ENCODE peak calls at places on chromosomes 4 and X, in five cellular contexts. Q is HCT116, J is choroid plexus epithelial cell, K is endodermal cell, E is RWPE1. H is an unnamed sample.

GRCh38 chrX:19760345-19760744 is 127.1 kb downstream of the SH3KBP1 start:
- DNase-seq in Q (no peak), J (no peak), K (no peak), E (no peak), H (no peak)

GRCh38 chrX:109760922-109761250 is 27.8 kb upstream of the ACSL4 start:
- DNase-seq in Q (no peak), J (no peak), K (no peak), E (no peak), H (no peak)

GRCh38 chr4:929096-929765 is 2.9 kb downstream of the GAK start:
- DNase-seq in Q (no peak), J (no peak), K (peak; percentile 24), E (no peak), H (no peak)

GRCh38 chr4:150821641-150822040 is 193.4 kb downstream of the LRBA start:
- DNase-seq in Q (no peak), J (no peak), K (no peak), E (no peak), H (no peak)

GRCh38 chr4:28842271-28842670 is 1877.9 kb upstream of the PCDH7 start:
- DNase-seq in Q (no peak), J (no peak), K (no peak), E (no peak), H (no peak)

GRCh38 chrX:148316446-148316845 is 184.0 kb upstream of the AFF2 start:
- DNase-seq in Q (no peak), J (no peak), K (no peak), E (no peak), H (no peak)

GRCh38 chr4:106854970-106855369 is 181.1 kb downstream of the DKK2 start:
- DNase-seq in Q (no peak), J (peak; percentile 35), K (no peak), E (no peak), H (no peak)

GRCh38 chr4:665381-665750 is 8.7 kb downstream of the ATP5ME start:
- DNase-seq in Q (no peak), J (no peak), K (peak; percentile 37), E (no peak), H (no peak)

GRCh38 chr4:89000844-89001360 is 56.1 kb downstream of the FAM13A start:
- DNase-seq in Q (no peak), J (peak; percentile 78), K (no peak), E (peak; percentile 51), H (peak; percentile 16)

GRCh38 chrX:134369576-134369975 is 90.4 kb upstream of the HPRT1 start:
- DNase-seq in Q (no peak), J (no peak), K (no peak), E (no peak), H (no peak)

GRCh38 chr4:105198541-105198940 is 51.9 kb downstream of the TET2 start:
- DNase-seq in Q (no peak), J (peak; percentile 20), K (no peak), E (no peak), H (no peak)

GRCh38 chr4:105197777-105198176 is 51.1 kb downstream of the TET2 start:
- DNase-seq in Q (no peak), J (peak; percentile 34), K (no peak), E (no peak), H (no peak)

GRCh38 chr4:105194328-105195231 is 47.9 kb downstream of the TET2 start:
- DNase-seq in Q (no peak), J (peak; percentile 69), K (no peak), E (no peak), H (no peak)

GRCh38 chr4:105192910-105193309 is 46.2 kb downstream of the TET2 start:
- DNase-seq in Q (no peak), J (no peak), K (no peak), E (no peak), H (no peak)

DNA sequence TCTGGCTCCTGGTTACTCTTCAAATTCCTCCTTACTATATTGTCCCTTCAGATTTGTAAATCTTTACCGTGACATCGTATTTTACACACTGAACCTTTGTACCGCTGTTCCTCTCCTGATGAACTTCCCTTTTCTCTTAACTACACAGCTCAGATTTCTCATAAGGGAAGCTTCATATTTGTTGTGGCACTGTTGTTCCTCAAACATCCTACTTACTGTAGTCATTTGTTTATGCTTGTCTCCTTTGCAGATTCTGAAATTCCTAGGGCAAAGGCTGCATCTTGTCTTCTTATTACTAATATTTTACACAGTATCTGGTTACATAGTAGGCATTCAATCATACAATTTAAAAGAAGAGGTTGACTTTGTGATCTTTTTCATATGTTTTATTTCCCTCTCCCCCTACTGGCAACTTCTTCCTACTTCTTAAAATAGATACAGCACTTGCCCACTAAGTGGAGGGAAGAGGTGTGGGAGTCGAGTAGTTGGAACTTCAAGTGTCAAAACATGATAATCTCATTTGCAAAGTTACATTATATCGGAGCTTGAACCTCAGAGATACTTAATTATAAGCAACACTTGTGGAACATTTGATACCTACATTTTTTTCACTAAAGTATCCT is 50.0 kb downstream of the TET2 start:
- DNase-seq in Q (peak; percentile 6), J (peak; percentile 41), K (no peak), E (no peak), H (no peak)
- TF ChIP-seq CTCF in Q (no peak), J (peak; percentile 48), K (peak; percentile 68), E (no peak), H (no peak)

DNA sequence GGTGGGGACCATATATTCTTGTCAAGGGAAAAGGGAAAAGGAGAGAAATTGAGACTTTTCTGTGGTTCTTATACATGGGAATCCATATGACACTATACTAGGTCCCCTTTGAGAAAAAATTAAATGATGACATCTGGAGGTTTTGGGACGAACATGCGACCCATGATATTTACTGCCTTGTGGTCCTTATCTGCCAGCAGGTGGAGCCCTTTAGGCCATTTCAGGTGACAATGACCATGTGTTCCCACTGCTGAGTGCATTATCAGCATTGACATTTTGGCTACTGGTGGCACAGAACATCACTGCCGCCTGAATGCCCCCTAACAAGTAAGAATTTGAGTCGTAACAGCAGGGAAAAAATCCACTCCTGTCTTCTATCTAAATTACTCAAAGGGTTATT is 843.4 kb downstream of the FSTL5 start:
- DNase-seq in Q (peak; percentile 56), J (peak; percentile 33), K (peak; percentile 71), E (no peak), H (peak; percentile 19)
- TF ChIP-seq CTCF in Q (peak; percentile 89), J (peak; percentile 66), K (peak; percentile 83), E (peak; percentile 13), H (peak; percentile 26)

DNA sequence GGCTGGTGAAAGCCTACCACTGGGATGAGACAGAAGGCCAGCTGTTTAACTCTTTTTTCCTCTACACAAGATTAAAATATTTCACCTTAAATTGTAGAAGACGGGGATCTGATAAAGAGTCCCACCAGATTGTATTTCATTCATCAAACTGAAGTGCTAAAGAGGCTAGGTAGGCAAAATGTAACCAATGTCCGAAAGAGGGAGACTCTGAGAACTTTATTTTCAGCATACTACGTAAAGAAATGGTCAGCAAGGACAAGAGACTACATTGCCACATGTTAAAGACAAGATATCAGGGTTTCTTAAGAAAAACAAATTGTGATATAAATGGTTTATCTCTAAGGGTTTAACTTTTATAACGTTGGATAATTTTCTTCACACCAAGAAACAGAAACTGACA is 71.6 kb upstream of the INPP4B start:
- DNase-seq in Q (no peak), J (no peak), K (no peak), E (no peak), H (no peak)
- TF ChIP-seq CTCF in Q (no peak), J (no peak), K (no peak), E (no peak), H (no peak)

GRCh38 chrX:153927936-153928760 is 2.1 kb upstream of the ARHGAP4 start:
- DNase-seq in Q (peak; percentile 93), J (peak; percentile 99), K (peak; percentile 96), E (peak; percentile 92), H (peak; percentile 96)
- TF ChIP-seq CTCF in Q (no peak), J (peak; percentile 13), K (no peak), E (peak; percentile 21), H (no peak)

GRCh38 chr4:159250751-159251325 is 148.0 kb downstream of the RAPGEF2 start:
- DNase-seq in Q (no peak), J (no peak), K (no peak), E (no peak), H (no peak)
- TF ChIP-seq CTCF in Q (no peak), J (no peak), K (no peak), E (no peak), H (no peak)

GRCh38 chrX:114075073-114075673 is 508.7 kb upstream of the HTR2C start:
- DNase-seq in Q (no peak), J (peak; percentile 0), K (no peak), E (no peak), H (no peak)
- TF ChIP-seq CTCF in Q (peak; percentile 11), J (no peak), K (peak; percentile 81), E (peak; percentile 29), H (no peak)

GRCh38 chrX:9619581-9619980 is 146.1 kb downstream of the GPR143 start:
- DNase-seq in Q (no peak), J (no peak), K (peak; percentile 67), E (no peak), H (no peak)
- TF ChIP-seq CTCF in Q (no peak), J (no peak), K (peak; percentile 66), E (no peak), H (no peak)